ENCODE peak calls at places on chromosomes 11 and 22, in eight cellular contexts. V, I, P, T, Q, L, Z and B are unnamed samples.

GRCh38 chr11:83157755-83158473 is 983 bp downstream of the PCF11 start:
- DNase-seq in V (peak; percentile 52), I (peak; percentile 56), P (peak; percentile 20), T (no peak), Q (no peak), L (peak; percentile 38), Z (peak; percentile 67), B (no peak)

GRCh38 chr11:85123752-85124231 is 503.4 kb downstream of the DLG2 start:
- DNase-seq in V (no peak), I (no peak), P (no peak), T (no peak), Q (no peak), L (no peak), Z (no peak), B (no peak)

GRCh38 chr11:14687943-14688627 is 44.5 kb downstream of the PDE3B start:
- DNase-seq in V (no peak), I (no peak), P (peak; percentile 79), T (no peak), Q (no peak), L (no peak), Z (no peak), B (no peak)

GRCh38 chr22:27515091-27515523 is 286.4 kb downstream of the MN1 start:
- DNase-seq in V (no peak), I (no peak), P (no peak), T (no peak), Q (no peak), L (peak; percentile 29), Z (no peak), B (no peak)

GRCh38 chr11:1234771-1235614 is 12.1 kb downstream of the MUC5B start:
- DNase-seq in V (no peak), I (no peak), P (no peak), T (no peak), Q (no peak), L (no peak), Z (no peak), B (no peak)

GRCh38 chr11:65279713-65280459 is 18.1 kb downstream of the POLA2 start:
- DNase-seq in V (peak; percentile 96), I (peak; percentile 46), P (no peak), T (peak; percentile 7), Q (no peak), L (peak; percentile 38), Z (peak; percentile 79), B (no peak)

GRCh38 chr11:131749100-131749499 is 378.7 kb downstream of the NTM start:
- DNase-seq in V (peak; percentile 86), I (no peak), P (no peak), T (no peak), Q (no peak), L (no peak), Z (no peak), B (no peak)

GRCh38 chr11:64598106-64598796 is 7.2 kb downstream of the SLC22A12 start:
- DNase-seq in V (no peak), I (no peak), P (no peak), T (no peak), Q (no peak), L (no peak), Z (no peak), B (no peak)

GRCh38 chr11:16299884-16300778 is 56.2 kb downstream of the SOX6 start:
- DNase-seq in V (no peak), I (no peak), P (peak; percentile 26), T (no peak), Q (no peak), L (no peak), Z (no peak), B (no peak)

GRCh38 chr11:94897330-94897768 is 76.0 kb downstream of the CWC15 start:
- DNase-seq in V (peak; percentile 56), I (peak; percentile 48), P (peak; percentile 8), T (no peak), Q (no peak), L (peak; percentile 39), Z (peak; percentile 54), B (peak; percentile 12)

GRCh38 chr11:88174627-88175003 is 628 bp downstream of the RAB38 start:
- DNase-seq in V (peak; percentile 76), I (peak; percentile 72), P (peak; percentile 30), T (no peak), Q (no peak), L (no peak), Z (peak; percentile 74), B (peak; percentile 3)

GRCh38 chr22:36405221-36405631 is 17.5 kb upstream of the MYH9 start:
- DNase-seq in V (no peak), I (no peak), P (no peak), T (no peak), Q (no peak), L (no peak), Z (peak; percentile 27), B (no peak)

GRCh38 chr11:104623518-104623917 is 274.7 kb downstream of the CASP12 start:
- DNase-seq in V (peak; percentile 81), I (no peak), P (no peak), T (no peak), Q (no peak), L (peak; percentile 17), Z (no peak), B (no peak)

GRCh38 chr11:10641314-10642206 is 52.0 kb downstream of the IRAG1 start:
- DNase-seq in V (no peak), I (no peak), P (no peak), T (no peak), Q (no peak), L (no peak), Z (no peak), B (no peak)